ENCODE peak calls at places on chromosomes 11 and 22, in seven cellular contexts. H, J, X, R, Y, K and P are unnamed samples. For H3K27me3 and H3K36me3, the result is how much of the 10 kb centered on the place peaks cover.

GRCh38 chr11:2562181-2562581 is 117.4 kb downstream of the KCNQ1 start:
- DNase-seq in H (peak), J (peak), X (no peak), R (no peak), Y (peak), K (no peak), P (no peak)

GRCh38 chr11:128632151-128632791 is 44.9 kb upstream of the ETS1 start:
- DNase-seq in H (peak), J (peak), X (peak), R (no peak), Y (no peak), K (peak), P (peak)

GRCh38 chr11:116515666-116516184 is 257.1 kb downstream of the BUD13 start:
- DNase-seq in H (peak), J (no peak), X (no peak), R (peak), Y (no peak), K (no peak), P (no peak)

GRCh38 chr11:67252831-67253239 is 13.4 kb upstream of the GRK2 start:
- DNase-seq in H (no peak), J (peak), X (peak), R (no peak), Y (no peak), K (peak), P (peak)

GRCh38 chr11:27701262-27702105 is 1.2 kb upstream of the BDNF start:
- DNase-seq in H (peak), J (peak), X (peak), R (peak), Y (no peak), K (peak), P (peak)

GRCh38 chr11:103494491-103494890 is 385.3 kb downstream of the DYNC2H1 start:
- DNase-seq in H (no peak), J (no peak), X (no peak), R (no peak), Y (no peak), K (no peak), P (no peak)

GRCh38 chr11:37721485-37721884 is 1123.4 kb upstream of the RAG2 start:
- DNase-seq in H (no peak), J (no peak), X (peak), R (no peak), Y (no peak), K (peak), P (no peak)

GRCh38 chr11:96388891-96389603 is 665 bp downstream of the CCDC82 start:
- DNase-seq in H (no peak), J (peak), X (peak), R (no peak), Y (no peak), K (peak), P (peak)

GRCh38 chr11:69102732-69103615 is 52.8 kb upstream of the SMIM38 start:
- DNase-seq in H (no peak), J (peak), X (no peak), R (no peak), Y (no peak), K (no peak), P (no peak)

GRCh38 chr22:38074181-38075104 is 9.5 kb downstream of the SLC16A8 start:
- DNase-seq in H (no peak), J (peak), X (peak), R (no peak), Y (no peak), K (no peak), P (peak)

GRCh38 chr11:85847436-85847835 is 7.7 kb upstream of the CCDC83 start:
- DNase-seq in H (no peak), J (no peak), X (no peak), R (no peak), Y (no peak), K (no peak), P (no peak)

GRCh38 chr11:13210424-13210823 is 67.2 kb upstream of the BMAL1 start:
- DNase-seq in H (peak), J (peak), X (peak), R (peak), Y (peak), K (peak), P (peak)

GRCh38 chr11:105781807-105782206 is 171.9 kb downstream of the GRIA4 start:
- DNase-seq in H (no peak), J (no peak), X (no peak), R (no peak), Y (no peak), K (no peak), P (no peak)

GRCh38 chr11:47565340-47566165 is at the start of gene PTPMT1:
- DNase-seq in H (peak), J (peak), X (peak), R (peak), Y (no peak), K (peak), P (peak)

GRCh38 chr11:131186629-131187075 is 183.8 kb upstream of the NTM start:
- DNase-seq in H (no peak), J (peak), X (no peak), R (no peak), Y (no peak), K (no peak), P (no peak)

GRCh38 chr22:46665151-46665695 is 45.0 kb downstream of the GRAMD4 start:
- DNase-seq in H (no peak), J (no peak), X (no peak), R (no peak), Y (no peak), K (no peak), P (no peak)

GRCh38 chr11:109309153-109309552 is 112.8 kb upstream of the C11orf87 start:
- DNase-seq in H (no peak), J (no peak), X (peak), R (no peak), Y (no peak), K (peak), P (no peak)

GRCh38 chr22:23847310-23847920 is 8.6 kb upstream of the DERL3 start:
- DNase-seq in H (no peak), J (no peak), X (no peak), R (no peak), Y (no peak), K (no peak), P (no peak)

GRCh38 chr11:34150494-34151151 is 45.2 kb downstream of the NAT10 start:
- DNase-seq in H (no peak), J (no peak), X (peak), R (no peak), Y (no peak), K (peak), P (no peak)

GRCh38 chr11:117900144-117900651 is 23.7 kb upstream of the FXYD6 start:
- DNase-seq in H (no peak), J (no peak), X (no peak), R (no peak), Y (no peak), K (no peak), P (no peak)

GRCh38 chr22:50606126-50606525 is 5.5 kb downstream of the MAPK8IP2 start:
- DNase-seq in H (no peak), J (no peak), X (no peak), R (no peak), Y (no peak), K (no peak), P (peak)

GRCh38 chr22:41940853-41941765 is 5.8 kb downstream of the CENPM start:
- DNase-seq in H (peak), J (peak), X (peak), R (peak), Y (peak), K (peak), P (peak)

GRCh38 chr11:59551651-59552521 is 40.5 kb downstream of the OR4D9 start:
- DNase-seq in H (peak), J (peak), X (peak), R (no peak), Y (no peak), K (peak), P (no peak)

GRCh38 chr22:46131151-46131587 is 19.2 kb upstream of the PPARA start:
- DNase-seq in H (no peak), J (peak), X (no peak), R (no peak), Y (no peak), K (no peak), P (peak)

GRCh38 chr11:61309141-61309540 is 14.0 kb upstream of the VWCE start:
- DNase-seq in H (no peak), J (no peak), X (no peak), R (no peak), Y (no peak), K (no peak), P (no peak)

GRCh38 chr11:121265586-121265985 is 27.0 kb upstream of the SC5D start:
- DNase-seq in H (no peak), J (no peak), X (no peak), R (no peak), Y (no peak), K (no peak), P (no peak)
- H3K4me3 ChIP-seq in H (no peak), J (no peak), X (no peak), R (no peak), Y (no peak), K (no peak), P (no peak)

GRCh38 chr11:121441533-121441932 is 10.6 kb upstream of the SORL1 start:
- DNase-seq in H (no peak), J (peak), X (no peak), R (no peak), Y (no peak), K (no peak), P (no peak)
- H3K27me3 ChIP-seq in H (under half), J (under half), X (under half), R (under half), Y (under half), K (under half), P (under half)

GRCh38 chr22:20044495-20045151 is 23.7 kb downstream of the TANGO2 start:
- DNase-seq in H (no peak), J (no peak), X (no peak), R (no peak), Y (no peak), K (no peak), P (no peak)
- H3K36me3 ChIP-seq in H (under half), J (under half), X (under half), R (under half), Y (under half), K (under half), P (under half)

GRCh38 chr11:120340529-120340928 is 4.3 kb downstream of the ARHGEF12 start:
- DNase-seq in H (no peak), J (no peak), X (no peak), R (no peak), Y (no peak), K (no peak), P (no peak)
- H3K4me3 ChIP-seq in H (no peak), J (no peak), X (peak), R (no peak), Y (no peak), K (no peak), P (no peak)

GRCh38 chr11:106813803-106814202 is 204.5 kb downstream of the GUCY1A2 start:
- DNase-seq in H (no peak), J (no peak), X (no peak), R (no peak), Y (no peak), K (no peak), P (no peak)

GRCh38 chr11:106818416-106818815 is 199.9 kb downstream of the GUCY1A2 start:
- DNase-seq in H (no peak), J (no peak), X (no peak), R (no peak), Y (no peak), K (no peak), P (no peak)

DNA sequence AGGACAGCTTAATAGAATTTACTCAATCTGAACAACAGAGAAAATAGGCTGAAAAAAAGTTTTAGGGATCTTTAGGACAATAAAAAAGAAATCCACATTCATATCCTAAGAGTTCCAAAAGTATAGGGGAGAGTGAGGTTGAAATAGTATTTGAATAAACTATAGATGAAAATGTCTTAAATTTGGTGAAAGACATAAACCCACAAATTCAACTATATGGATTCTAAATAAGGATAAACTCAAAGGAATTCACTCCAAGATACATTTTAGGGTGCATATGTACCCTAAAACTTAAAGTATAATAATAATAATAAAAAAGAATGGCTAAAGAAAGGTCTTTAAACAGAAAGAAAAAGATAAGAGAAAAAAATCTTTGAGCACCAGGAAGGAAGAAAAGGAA is 203.1 kb downstream of the GUCY1A2 start:
- DNase-seq in H (no peak), J (no peak), X (no peak), R (no peak), Y (no peak), K (no peak), P (no peak)
- H3K27me3 ChIP-seq in H (under half), J (under half), X (under half), R (under half), Y (under half), K (under half), P (under half)

GRCh38 chr11:63472372-63472771 is 18.6 kb downstream of the PLAAT5 start:
- DNase-seq in H (no peak), J (no peak), X (no peak), R (no peak), Y (no peak), K (no peak), P (no peak)
- H3K36me3 ChIP-seq in H (under half), J (under half), X (under half), R (under half), Y (under half), K (under half), P (under half)

GRCh38 chr11:114438303-114438702 is 964 bp upstream of the REXO2 start:
- DNase-seq in H (no peak), J (peak), X (peak), R (no peak), Y (no peak), K (peak), P (peak)
- H3K4me3 ChIP-seq in H (no peak), J (peak), X (no peak), R (no peak), Y (no peak), K (no peak), P (no peak)

DNA sequence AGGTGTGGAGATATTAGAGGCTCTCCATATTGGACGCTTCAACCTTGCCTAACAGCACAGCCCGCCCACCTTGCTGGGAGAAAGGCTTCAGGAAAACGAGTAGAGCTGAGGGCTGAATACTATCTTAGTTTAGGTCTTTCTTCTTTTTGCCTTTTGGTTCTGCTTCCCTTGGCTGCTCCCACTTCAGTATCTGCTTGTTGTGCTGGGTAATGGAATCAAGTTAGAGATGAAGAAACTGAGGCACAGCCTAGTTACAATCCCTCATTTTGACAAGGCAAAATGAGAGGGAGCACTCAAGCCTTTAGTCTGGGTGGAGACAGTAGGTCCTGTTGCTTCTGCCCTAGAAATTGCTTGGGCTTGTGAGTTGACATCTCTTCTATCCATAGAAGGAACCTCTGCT is 41.3 kb upstream of the HSD17B12 start:
- DNase-seq in H (no peak), J (no peak), X (no peak), R (no peak), Y (no peak), K (no peak), P (no peak)
- H3K27me3 ChIP-seq in H (under half), J (under half), X (under half), R (under half), Y (under half), K (under half), P (under half)

DNA sequence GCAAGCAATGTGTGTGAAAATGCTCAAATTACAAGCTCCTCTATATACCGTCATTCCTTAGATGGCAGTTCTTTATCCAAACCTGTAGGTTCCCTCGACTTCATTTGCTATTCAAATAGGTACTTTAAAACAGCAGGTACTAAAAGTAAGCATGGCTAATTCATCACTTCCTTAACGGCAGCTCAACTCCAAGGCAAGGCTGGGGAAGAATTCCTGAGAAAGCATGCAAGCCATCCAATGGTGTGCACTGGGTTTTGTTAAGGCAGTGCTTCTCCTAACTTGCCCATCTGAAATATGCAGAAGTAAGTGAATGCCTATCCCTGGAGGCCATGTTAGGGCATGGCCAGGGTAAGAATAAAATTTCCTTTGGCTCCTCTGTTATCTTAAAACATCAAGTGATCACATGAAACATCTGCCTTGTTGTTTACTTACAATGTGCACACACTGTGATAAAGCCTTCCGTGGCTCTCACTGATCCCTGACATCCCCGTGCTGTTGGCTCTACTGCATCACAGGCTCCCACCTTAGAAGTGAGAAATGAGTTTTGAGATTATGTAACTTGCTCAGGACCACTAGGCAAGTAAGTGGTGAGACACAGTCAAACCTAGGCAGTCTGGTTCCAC is 52.1 kb downstream of the SMCO4 start:
- DNase-seq in H (no peak), J (no peak), X (no peak), R (no peak), Y (no peak), K (no peak), P (peak)
- H3K36me3 ChIP-seq in H (under half), J (under half), X (under half), R (under half), Y (under half), K (under half), P (under half)